ENCODE peak calls at places on chromosomes 4 and X, in six cellular contexts. One of them, this sample, is unnamed.

GRCh38 chrX:53321216-53321942 is 40.0 kb upstream of the IQSEC2 start:
- DNase-seq in stimulated activated CD8-positive, alpha-beta memory T cell treated with anti-CD3 and anti-CD28 coated beads, Interleukin-4, amount 100 ng/mL, for 24 hours: no peak
- DNase-seq in PC-3: no peak
- DNase-seq in NCI-H1092: no peak
- DNase-seq in DMS 273 treated with DMSO at 0.1 percent for 48 hours: no peak
- DNase-seq in Right ventricle myocardium superior: no peak
- DNase-seq in this sample: no peak

GRCh38 chr4:98491862-98492554 is 166.4 kb downstream of the TSPAN5 start:
- DNase-seq in NCI-H1092: no peak
- DNase-seq in Right ventricle myocardium superior: no peak
- DNase-seq in PC-3: no peak
- DNase-seq in DMS 273 treated with DMSO at 0.1 percent for 48 hours: no peak
- DNase-seq in stimulated activated CD8-positive, alpha-beta memory T cell treated with anti-CD3 and anti-CD28 coated beads, Interleukin-4, amount 100 ng/mL, for 24 hours: no peak
- DNase-seq in this sample: no peak

GRCh38 chr4:107734120-107734519 is 14.1 kb upstream of the PAPSS1 start:
- DNase-seq in stimulated activated CD8-positive, alpha-beta memory T cell treated with anti-CD3 and anti-CD28 coated beads, Interleukin-4, amount 100 ng/mL, for 24 hours: no peak
- DNase-seq in DMS 273 treated with DMSO at 0.1 percent for 48 hours: no peak
- DNase-seq in Right ventricle myocardium superior: no peak
- DNase-seq in NCI-H1092: no peak
- DNase-seq in PC-3: peak
- DNase-seq in this sample: no peak

GRCh38 chrX:123993904-123994635 is 32.6 kb downstream of the STAG2 start:
- DNase-seq in PC-3: no peak
- DNase-seq in NCI-H1092: no peak
- DNase-seq in stimulated activated CD8-positive, alpha-beta memory T cell treated with anti-CD3 and anti-CD28 coated beads, Interleukin-4, amount 100 ng/mL, for 24 hours: no peak
- DNase-seq in Right ventricle myocardium superior: no peak
- DNase-seq in DMS 273 treated with DMSO at 0.1 percent for 48 hours: no peak
- DNase-seq in this sample: no peak

GRCh38 chr4:144734522-144734921 is 88.6 kb downstream of the HHIP start:
- DNase-seq in DMS 273 treated with DMSO at 0.1 percent for 48 hours: no peak
- DNase-seq in stimulated activated CD8-positive, alpha-beta memory T cell treated with anti-CD3 and anti-CD28 coated beads, Interleukin-4, amount 100 ng/mL, for 24 hours: no peak
- DNase-seq in PC-3: peak
- DNase-seq in Right ventricle myocardium superior: no peak
- DNase-seq in NCI-H1092: no peak
- DNase-seq in this sample: no peak

GRCh38 chr4:39544580-39545315 is 17.5 kb upstream of the UGDH start:
- DNase-seq in PC-3: peak
- DNase-seq in Right ventricle myocardium superior: no peak
- DNase-seq in NCI-H1092: no peak
- DNase-seq in DMS 273 treated with DMSO at 0.1 percent for 48 hours: no peak
- DNase-seq in stimulated activated CD8-positive, alpha-beta memory T cell treated with anti-CD3 and anti-CD28 coated beads, Interleukin-4, amount 100 ng/mL, for 24 hours: no peak
- DNase-seq in this sample: no peak

GRCh38 chr4:180009316-180009715 is 2233.9 kb upstream of the TENM3 start:
- DNase-seq in stimulated activated CD8-positive, alpha-beta memory T cell treated with anti-CD3 and anti-CD28 coated beads, Interleukin-4, amount 100 ng/mL, for 24 hours: no peak
- DNase-seq in NCI-H1092: no peak
- DNase-seq in Right ventricle myocardium superior: no peak
- DNase-seq in PC-3: no peak
- DNase-seq in DMS 273 treated with DMSO at 0.1 percent for 48 hours: no peak
- DNase-seq in this sample: no peak

GRCh38 chr4:74632634-74633033 is 161.7 kb downstream of the BTC start:
- DNase-seq in NCI-H1092: no peak
- DNase-seq in Right ventricle myocardium superior: no peak
- DNase-seq in stimulated activated CD8-positive, alpha-beta memory T cell treated with anti-CD3 and anti-CD28 coated beads, Interleukin-4, amount 100 ng/mL, for 24 hours: no peak
- DNase-seq in DMS 273 treated with DMSO at 0.1 percent for 48 hours: no peak
- DNase-seq in PC-3: peak
- DNase-seq in this sample: no peak

GRCh38 chrX:40290519-40290918 is 192.8 kb upstream of the BCOR start:
- DNase-seq in DMS 273 treated with DMSO at 0.1 percent for 48 hours: no peak
- DNase-seq in NCI-H1092: no peak
- DNase-seq in PC-3: no peak
- DNase-seq in Right ventricle myocardium superior: no peak
- DNase-seq in stimulated activated CD8-positive, alpha-beta memory T cell treated with anti-CD3 and anti-CD28 coated beads, Interleukin-4, amount 100 ng/mL, for 24 hours: no peak
- DNase-seq in this sample: no peak